ENCODE peak calls at places on chromosome 16, in four cellular contexts. L, P, D and Q are unnamed samples.

GRCh38 chr16:10022098-10022497 is 160.1 kb downstream of the GRIN2A start:
- DNase-seq in L (no peak), D (no peak), P (no peak), Q (no peak)

GRCh38 chr16:69762843-69763556 is 868 bp downstream of the WWP2 start:
- DNase-seq in L (no peak), D (no peak), P (peak), Q (no peak)

GRCh38 chr16:47574091-47575054 is 113.2 kb downstream of the PHKB start:
- DNase-seq in D (no peak), L (no peak), P (peak), Q (no peak)

GRCh38 chr16:2964416-2965223 is 545 bp downstream of the KREMEN2 start:
- DNase-seq in P (peak), D (no peak), L (peak), Q (peak)

GRCh38 chr16:303760-304505 is 21.0 kb downstream of the PDIA2 start:
- DNase-seq in L (no peak), D (no peak), P (peak), Q (no peak)

GRCh38 chr16:57925310-57925709 is 45.6 kb downstream of the CNGB1 start:
- DNase-seq in D (no peak), P (no peak), L (no peak), Q (no peak)

GRCh38 chr16:15907863-15908478 is 19.6 kb upstream of the CEP20 start:
- DNase-seq in L (no peak), D (peak), P (peak), Q (no peak)

GRCh38 chr16:9843424-9844013 is 338.7 kb downstream of the GRIN2A start:
- DNase-seq in L (no peak), D (no peak), P (no peak), Q (no peak)

GRCh38 chr16:83245061-83245460 is 562.7 kb upstream of the HSBP1 start:
- DNase-seq in L (no peak), D (no peak), P (no peak), Q (no peak)

GRCh38 chr16:22843856-22844255 is 29.9 kb downstream of the HS3ST2 start:
- DNase-seq in D (no peak), P (no peak), L (no peak), Q (no peak)

GRCh38 chr16:8831450-8832382 is 34.1 kb downstream of the PMM2 start:
- DNase-seq in D (no peak), P (no peak), L (no peak), Q (no peak)

GRCh38 chr16:84683691-84684591 is 15.9 kb upstream of the USP10 start:
- DNase-seq in P (no peak), D (peak), L (no peak), Q (no peak)

GRCh38 chr16:86925067-86925791 is 346.9 kb downstream of the FOXL1 start:
- DNase-seq in L (no peak), P (peak), D (no peak), Q (peak)

GRCh38 chr16:54847207-54847606 is 83.5 kb upstream of the IRX5 start:
- DNase-seq in P (peak), L (no peak), D (no peak), Q (no peak)

GRCh38 chr16:54688339-54688738 is 242.3 kb upstream of the IRX5 start:
- DNase-seq in P (no peak), D (no peak), L (no peak), Q (no peak)

GRCh38 chr16:6642271-6642670 is 690.4 kb upstream of the RBFOX1 start:
- DNase-seq in P (no peak), D (no peak), L (no peak), Q (no peak)

GRCh38 chr16:87604572-87605135 is 2.3 kb downstream of the JPH3 start:
- DNase-seq in L (peak), P (no peak), D (no peak), Q (peak)

GRCh38 chr16:86575754-86576557 is 2.4 kb upstream of the FOXL1 start:
- DNase-seq in P (peak), L (peak), D (no peak), Q (peak)

GRCh38 chr16:3023415-3023668 is 400 bp downstream of the HCFC1R1 start:
- DNase-seq in L (no peak), D (no peak), P (no peak), Q (no peak)

GRCh38 chr16:4404247-4404966 is 12.0 kb downstream of the CORO7 start:
- DNase-seq in L (no peak), P (peak), D (no peak), Q (no peak)

GRCh38 chr16:12290868-12291267 is 314.3 kb downstream of the SNX29 start:
- DNase-seq in D (no peak), L (no peak), P (no peak), Q (no peak)

GRCh38 chr16:66030036-66030435 is 336.5 kb upstream of the CDH5 start:
- DNase-seq in L (no peak), P (no peak), D (no peak), Q (no peak)

GRCh38 chr16:85900031-85900792 is 1.2 kb downstream of the IRF8 start:
- DNase-seq in P (peak), D (no peak), L (no peak), Q (no peak)

GRCh38 chr16:89641719-89642187 is 15.8 kb downstream of the CHMP1A start:
- DNase-seq in D (no peak), P (peak), L (no peak), Q (no peak)

GRCh38 chr16:10523025-10523424 is 57.4 kb downstream of the EMP2 start:
- DNase-seq in D (no peak), L (no peak), P (no peak), Q (no peak)

GRCh38 chr16:74446866-74447265 is 25.6 kb upstream of the CLEC18B start:
- DNase-seq in P (no peak), L (no peak), D (no peak), Q (no peak)

GRCh38 chr16:4937782-4938682 is 1.1 kb upstream of the PPL start:
- DNase-seq in P (no peak), D (no peak), L (no peak), Q (no peak)